ENCODE peak calls at places on chromosomes 7 and 10, in five cellular contexts. G is AG04450; H is CD8-positive, alpha-beta memory T cell; D is heart right ventricle; P is prostate gland. U is an unnamed sample.

GRCh38 chr10:124092270-124093075 is 925 bp downstream of the CHST15 start:
- DNase-seq in G (no peak), H (no peak), P (peak; percentile 40), D (peak; percentile 64), U (peak; percentile 66)

GRCh38 chr10:51086695-51087094 is 12.4 kb downstream of the PRKG1 start:
- DNase-seq in H (no peak), P (no peak), G (no peak), D (no peak), U (no peak)

GRCh38 chr7:36896956-36897594 is 172.8 kb upstream of the AOAH start:
- DNase-seq in H (no peak), P (no peak), D (no peak), G (no peak), U (no peak)

GRCh38 chr10:103265712-103266329 is 11.1 kb upstream of the INA start:
- DNase-seq in H (no peak), G (no peak), D (no peak), P (peak; percentile 54), U (no peak)

GRCh38 chr7:66377045-66377444 is 171.9 kb downstream of the TPST1 start:
- DNase-seq in D (no peak), P (no peak), G (no peak), H (no peak), U (no peak)

GRCh38 chr7:70506463-70506862 is 625.5 kb upstream of the GALNT17 start:
- DNase-seq in H (no peak), P (no peak), G (no peak), D (no peak), U (peak; percentile 64)

GRCh38 chr10:23351914-23352313 is 7.3 kb upstream of the C10orf67 start:
- DNase-seq in H (no peak), P (no peak), D (no peak), G (peak; percentile 23), U (no peak)

GRCh38 chr10:17144757-17145156 is 15.1 kb upstream of the CUBN start:
- DNase-seq in D (no peak), G (no peak), P (no peak), H (no peak), U (no peak)

GRCh38 chr7:120615703-120616102 is 242.2 kb downstream of the TSPAN12 start:
- DNase-seq in D (no peak), H (no peak), P (no peak), G (no peak), U (no peak)

GRCh38 chr7:138370956-138371355 is 89.1 kb upstream of the TRIM24 start:
- DNase-seq in H (no peak), P (no peak), D (no peak), G (no peak), U (no peak)

GRCh38 chr10:128869101-128869712 is 597.8 kb upstream of the MGMT start:
- DNase-seq in H (no peak), D (no peak), G (no peak), P (no peak), U (no peak)

GRCh38 chr7:112266595-112267270 is 60.2 kb downstream of the ZNF277 start:
- DNase-seq in D (no peak), H (no peak), P (no peak), G (no peak), U (no peak)

GRCh38 chr7:37942934-37943610 is 22.6 kb downstream of the EPDR1 start:
- DNase-seq in H (no peak), D (peak; percentile 80), G (no peak), P (no peak), U (peak; percentile 26)

GRCh38 chr7:39091774-39092173 is 114.1 kb downstream of the POU6F2 start:
- DNase-seq in P (no peak), G (no peak), D (no peak), H (no peak), U (no peak)

GRCh38 chr7:31122649-31123058 is 70.5 kb downstream of the ADCYAP1R1 start:
- DNase-seq in H (no peak), D (peak; percentile 40), P (peak; percentile 43), G (peak; percentile 81), U (peak; percentile 75)

GRCh38 chr10:22631646-22632278 is 82.6 kb downstream of the PIP4K2A start:
- DNase-seq in P (no peak), H (no peak), G (no peak), D (no peak), U (no peak)

GRCh38 chr7:89813096-89813495 is 341.2 kb upstream of the STEAP1 start:
- DNase-seq in G (no peak), D (no peak), P (no peak), H (no peak), U (no peak)

GRCh38 chr10:121541450-121541849 is 56.8 kb downstream of the FGFR2 start:
- DNase-seq in P (no peak), H (no peak), D (no peak), G (no peak), U (no peak)
- H3K27ac ChIP-seq in P (no peak overlapping the region), H (no peak overlapping the region), D (no peak overlapping the region), G (no peak overlapping the region), U (no peak overlapping the region)

GRCh38 chr7:8261711-8262695 is at the start of gene ICA1:
- DNase-seq in G (no peak), D (peak; percentile 74), H (no peak), P (peak; percentile 69), U (peak; percentile 83)
- H3K27ac ChIP-seq in G (no peak within 1 kb of the TSS), D (peak within 1 kb of the TSS; percentile 97), H (peak within 1 kb of the TSS; percentile 45), P (peak within 1 kb of the TSS; percentile 91), U (peak within 1 kb of the TSS; percentile 21)

DNA sequence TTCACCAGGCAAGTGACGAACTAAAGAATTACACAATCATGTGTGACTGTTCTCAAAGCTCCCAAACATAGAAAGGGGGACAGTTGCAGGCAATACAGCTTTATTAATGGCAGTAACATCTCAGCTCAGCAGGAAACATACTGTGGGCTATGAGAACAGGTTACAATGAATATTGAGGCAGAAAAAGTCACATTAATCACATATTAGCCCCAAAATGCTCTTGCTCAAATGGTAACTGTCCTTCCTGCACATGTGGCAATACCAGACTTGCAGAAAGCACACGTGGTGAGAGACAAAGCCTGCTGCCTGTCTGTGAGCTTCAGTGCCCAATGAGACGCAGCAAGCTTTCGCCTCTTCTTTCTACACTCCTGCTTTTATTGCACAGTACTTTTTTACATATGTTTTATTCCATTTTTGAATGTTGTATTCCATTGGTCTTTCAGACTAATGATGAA is 104.9 kb upstream of the ACBD5 start:
- DNase-seq in P (no peak), H (no peak), D (no peak), G (no peak), U (no peak)
- H3K27ac ChIP-seq in P (no peak overlapping the region), H (no peak overlapping the region), D (no peak overlapping the region), G (no peak overlapping the region), U (no peak overlapping the region)

GRCh38 chr7:156402255-156402654 is 238.3 kb upstream of the RNF32 start:
- DNase-seq in G (no peak), D (no peak), P (no peak), H (no peak), U (no peak)
- H3K27ac ChIP-seq in G (no peak overlapping the region), D (no peak overlapping the region), P (no peak overlapping the region), H (no peak overlapping the region), U (no peak overlapping the region)

GRCh38 chr10:43703286-43703685 is 54.6 kb upstream of the ZNF32 start:
- DNase-seq in G (no peak), H (no peak), P (no peak), D (no peak), U (no peak)
- H3K27ac ChIP-seq in G (no peak overlapping the region), H (no peak overlapping the region), P (no peak overlapping the region), D (peak overlapping the region; percentile 83), U (no peak overlapping the region)

DNA sequence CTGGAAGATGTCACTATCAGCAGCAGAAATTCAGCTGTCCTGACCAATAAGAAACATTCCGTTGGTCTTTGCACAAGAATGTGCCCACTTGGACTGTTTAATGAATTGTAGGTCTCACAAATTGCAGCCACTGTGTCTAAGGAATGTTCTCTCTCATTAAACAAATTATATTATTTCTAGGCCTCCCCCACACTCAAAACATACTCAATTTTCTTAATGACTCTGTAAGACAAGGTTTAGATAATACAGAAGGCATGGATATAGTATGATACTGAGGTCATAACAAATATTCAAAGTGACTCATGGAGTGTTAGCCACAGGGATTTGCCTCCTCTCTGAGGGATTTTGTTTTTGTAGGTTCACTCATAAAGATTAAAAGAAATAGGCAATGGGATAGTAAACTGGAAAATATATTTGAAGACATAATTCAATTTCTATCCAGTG is 197.5 kb downstream of the PTN start:
- DNase-seq in G (peak; percentile 55), P (no peak), H (no peak), D (no peak), U (no peak)
- H3K27ac ChIP-seq in G (peak overlapping the region; percentile 4), P (no peak overlapping the region), H (no peak overlapping the region), D (no peak overlapping the region), U (no peak overlapping the region)

GRCh38 chr7:50307368-50308012 is 3.0 kb downstream of the IKZF1 start:
- DNase-seq in P (no peak), H (peak; percentile 32), D (no peak), G (no peak), U (no peak)

GRCh38 chr7:50308301-50309129 is 4.0 kb downstream of the IKZF1 start:
- DNase-seq in D (no peak), H (peak; percentile 20), P (no peak), G (no peak), U (no peak)

GRCh38 chr7:50309130-50309478 is 4.6 kb downstream of the IKZF1 start:
- DNase-seq in P (no peak), D (no peak), H (no peak), G (no peak), U (no peak)

GRCh38 chr7:50310361-50310760 is 5.8 kb downstream of the IKZF1 start:
- DNase-seq in D (no peak), H (no peak), P (no peak), G (no peak), U (no peak)

DNA sequence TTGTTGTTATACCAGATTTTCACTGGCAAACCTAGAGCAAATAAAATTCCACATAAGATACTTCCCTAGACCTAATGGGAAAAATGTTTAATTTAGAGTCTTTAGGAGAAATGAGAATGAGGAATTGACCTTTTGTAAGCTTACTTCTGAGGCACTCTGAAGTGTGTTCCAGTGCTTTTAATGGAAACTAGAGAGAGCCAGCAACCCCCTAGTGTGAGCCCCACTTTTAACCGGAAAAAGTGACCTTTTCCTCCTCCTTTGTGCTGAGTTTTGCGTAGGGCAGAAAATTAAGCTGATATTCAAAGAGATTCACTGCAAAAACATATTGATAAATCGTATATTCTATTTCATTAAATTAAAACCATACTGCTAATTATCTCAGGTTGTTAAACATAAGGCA is 5.2 kb downstream of the IKZF1 start:
- DNase-seq in G (no peak), P (no peak), H (no peak), D (no peak), U (no peak)
- H3K27ac ChIP-seq in G (no peak overlapping the region), P (no peak overlapping the region), H (peak overlapping the region; percentile 86), D (no peak overlapping the region), U (no peak overlapping the region)

U was measured in WERI-Rb-1.